ENCODE peak calls at places on chromosome 6, in six cellular contexts. A is KBM-7; Y is anterior cingulate cortex; Q is AG08395; F is central memory CD8-positive, alpha-beta T cell; C is activated CD4-positive, alpha-beta T cell treated with anti-CD3 and anti-CD28 coated beads, Interleukin-2, amount 50 U/mL, for 1 hour. D is an unnamed sample.

GRCh38 chr6:125585470-125585869 is 164.0 kb upstream of the HEY2 start:
- DNase-seq in A (no peak), Y (no peak), Q (no peak), F (no peak), C (no peak), D (no peak)

GRCh38 chr6:78192057-78192456 is 539.2 kb downstream of the MEI4 start:
- DNase-seq in A (no peak), Y (no peak), Q (no peak), F (no peak), C (no peak), D (no peak)

GRCh38 chr6:126307859-126308258 is 32.1 kb upstream of the CENPW start:
- DNase-seq in A (no peak), Y (no peak), Q (peak), F (no peak), C (no peak), D (no peak)

GRCh38 chr6:81744136-81744535 is 8.3 kb downstream of the TENT5A start:
- DNase-seq in A (peak), Y (no peak), Q (no peak), F (no peak), C (no peak), D (no peak)

GRCh38 chr6:3752538-3753227 is 1.2 kb upstream of the PXDC1 start:
- DNase-seq in A (no peak), Y (no peak), Q (no peak), F (no peak), C (no peak), D (no peak)

GRCh38 chr6:11734861-11735652 is 43.5 kb downstream of the ADTRP start:
- DNase-seq in A (no peak), Y (no peak), Q (no peak), F (no peak), C (no peak), D (no peak)

GRCh38 chr6:166935353-166935752 is 21.0 kb downstream of the RNASET2 start:
- DNase-seq in A (no peak), Y (no peak), Q (no peak), F (no peak), C (no peak), D (no peak)

GRCh38 chr6:85354761-85355618 is 94.9 kb upstream of the NT5E start:
- DNase-seq in A (peak), Y (peak), Q (peak), F (peak), C (peak), D (peak)

GRCh38 chr6:149586149-149586548 is 20.0 kb downstream of the GINM1 start:
- DNase-seq in A (no peak), Y (no peak), Q (no peak), F (no peak), C (no peak), D (no peak)

GRCh38 chr6:122947355-122947754 is 48.7 kb upstream of the CLVS2 start:
- DNase-seq in A (peak), Y (no peak), Q (no peak), F (no peak), C (no peak), D (no peak)

GRCh38 chr6:158706369-158706982 is 56.6 kb downstream of the SYTL3 start:
- DNase-seq in A (peak), Y (no peak), Q (peak), F (no peak), C (no peak), D (no peak)

D was measured in activated T-helper 9 cell treated with anti-CD3 and anti-CD28 coated beads, Interleukin-2, amount 50 U/mL, for 16 hours.